ENCODE peak calls at places on chromosomes 5 and 9, in four cellular contexts. U is neuronal stem cell, P is H9, A is IMR-90. S is an unnamed sample.

GRCh38 chr9:77846957-77847574 is 184.5 kb downstream of the GNAQ start:
- DNase-seq in U (no peak), P (no peak), A (peak), S (no peak)

GRCh38 chr5:32961066-32961429 is 249.9 kb downstream of the NPR3 start:
- DNase-seq in P (no peak), U (no peak), A (peak), S (no peak)

GRCh38 chr9:20732118-20732517 is 48.1 kb downstream of the FOCAD start:
- DNase-seq in U (no peak), P (no peak), A (peak), S (peak)

GRCh38 chr5:171874210-171874609 is 88.6 kb downstream of the SMIM23 start:
- DNase-seq in U (no peak), A (peak), P (no peak), S (no peak)

GRCh38 chr5:5585751-5586341 is 163.4 kb downstream of the ICE1 start:
- DNase-seq in P (no peak), U (no peak), A (no peak), S (peak)

GRCh38 chr5:1421521-1422341 is 23.5 kb downstream of the SLC6A3 start:
- DNase-seq in A (no peak), U (no peak), P (no peak), S (no peak)

GRCh38 chr5:10987881-10988504 is 227.0 kb upstream of the DAP start:
- DNase-seq in U (peak), A (no peak), P (peak), S (peak)

GRCh38 chr9:130590305-130590704 is 10.9 kb downstream of the FUBP3 start:
- DNase-seq in U (no peak), A (no peak), P (no peak), S (no peak)

GRCh38 chr9:70352356-70352755 is 62.1 kb downstream of the KLF9 start:
- DNase-seq in U (no peak), A (peak), P (no peak), S (no peak)

GRCh38 chr5:96733771-96734498 is 71.8 kb downstream of the CAST start:
- DNase-seq in U (no peak), P (peak), A (peak), S (peak)

GRCh38 chr9:77907581-77907980 is 124.0 kb downstream of the GNAQ start:
- DNase-seq in A (peak), P (no peak), U (no peak), S (no peak)

GRCh38 chr9:27865031-27865438 is 291.8 kb upstream of the C9orf72 start:
- DNase-seq in A (no peak), P (no peak), U (no peak), S (no peak)

GRCh38 chr5:72478684-72479083 is 28.5 kb downstream of the ZNF366 start:
- DNase-seq in U (no peak), A (peak), P (no peak), S (no peak)

GRCh38 chr9:14645648-14646047 is 47.6 kb downstream of the ZDHHC21 start:
- DNase-seq in P (no peak), A (peak), U (no peak), S (no peak)

GRCh38 chr9:115525438-115526058 is 407.6 kb upstream of the TNC start:
- DNase-seq in U (no peak), P (no peak), A (no peak), S (no peak)

DNA sequence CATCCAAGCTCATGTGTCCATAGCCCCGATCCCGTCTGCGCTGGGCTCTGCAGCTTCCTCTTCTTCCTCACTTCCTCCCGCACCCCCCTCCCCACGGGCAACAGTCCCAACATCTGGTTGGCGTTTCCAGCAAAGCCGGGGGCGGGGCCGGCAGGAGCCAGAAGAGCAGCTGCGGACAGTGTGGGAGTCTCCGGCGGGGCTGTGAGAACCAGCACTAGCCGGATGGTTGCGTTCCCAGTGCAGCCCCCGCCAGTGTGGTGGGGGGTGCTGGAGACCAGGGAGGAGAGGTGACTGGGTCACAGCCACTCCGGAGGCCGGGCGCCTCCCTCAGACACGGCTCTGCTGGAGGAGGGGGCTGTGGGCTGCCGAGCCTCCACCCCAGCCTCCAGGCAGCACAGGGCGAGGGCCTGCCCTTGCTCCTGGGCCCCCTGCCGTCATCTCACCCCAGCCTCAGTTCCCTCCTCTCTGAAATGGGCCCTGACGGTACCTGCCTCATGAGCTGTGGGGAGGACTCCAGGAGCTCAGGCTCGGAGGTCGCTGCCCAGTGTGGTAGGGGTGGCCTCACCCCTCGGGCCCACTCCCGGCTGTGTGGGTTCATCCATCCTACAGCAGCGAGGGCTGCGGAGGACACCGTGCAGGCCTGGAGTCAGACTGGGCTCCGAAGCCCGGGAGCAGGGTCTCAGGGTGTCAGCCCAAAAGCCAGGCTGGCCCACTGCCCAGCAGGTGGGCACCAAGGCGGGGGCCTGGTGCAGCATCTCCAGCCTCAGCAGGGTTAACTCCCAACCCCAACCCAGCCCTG is 41.5 kb upstream of the NOTCH1 start:
- DNase-seq in P (peak), A (peak), U (no peak), S (no peak)
- H3K14ac ChIP-seq in P (peak), A (peak), U (peak), S (peak)

GRCh38 chr5:52791366-52791765 is 3.6 kb downstream of the ITGA1 start:
- DNase-seq in U (no peak), A (no peak), P (no peak), S (no peak)

GRCh38 chr5:52787600-52788504 is at the start of the genes ITGA1 and PELO:
- DNase-seq in U (peak), P (peak), A (peak), S (peak)

GRCh38 chr5:52789867-52790266 is 2.2 kb downstream of the ITGA1 start:
- DNase-seq in P (no peak), U (no peak), A (no peak), S (no peak)

GRCh38 chr5:52788505-52788821 is 747 bp downstream of the ITGA1 start:
- DNase-seq in A (no peak), P (no peak), U (no peak), S (no peak)

DNA sequence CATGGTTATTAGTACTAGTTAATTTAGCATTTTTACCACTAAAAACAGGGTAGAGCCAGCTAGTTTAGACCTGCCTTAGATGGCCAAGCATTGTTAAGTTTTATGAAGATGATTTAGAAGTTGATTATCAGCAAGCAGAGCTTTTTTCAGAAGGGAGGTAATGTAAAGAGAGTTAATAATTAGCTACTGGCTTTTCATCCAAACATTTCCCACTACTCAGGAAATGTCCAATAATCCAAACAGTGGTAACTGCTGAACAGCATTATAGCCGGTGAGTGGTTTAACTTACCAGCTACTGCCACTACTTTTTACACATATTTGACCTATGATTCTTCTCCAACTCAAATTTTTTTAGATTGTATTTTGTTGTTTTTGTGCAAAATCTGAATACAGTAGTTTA is 1.7 kb downstream of the ITGA1 start:
- DNase-seq in A (no peak), U (no peak), P (no peak), S (no peak)
- H3K4me2 ChIP-seq in A (peak), U (no peak), P (peak), S (no peak)

GRCh38 chr5:151092750-151093149 is 11.9 kb upstream of the TNIP1 start:
- DNase-seq in P (no peak), A (peak), U (no peak), S (no peak)

GRCh38 chr5:151095341-151096000 is 14.6 kb upstream of the TNIP1 start:
- DNase-seq in A (no peak), U (no peak), P (no peak), S (peak)

GRCh38 chr5:151094054-151094858 is 13.4 kb upstream of the TNIP1 start:
- DNase-seq in P (no peak), A (peak), U (no peak), S (peak)

GRCh38 chr5:151094861-151095260 is 14.0 kb upstream of the TNIP1 start:
- DNase-seq in P (no peak), U (no peak), A (no peak), S (peak)

DNA sequence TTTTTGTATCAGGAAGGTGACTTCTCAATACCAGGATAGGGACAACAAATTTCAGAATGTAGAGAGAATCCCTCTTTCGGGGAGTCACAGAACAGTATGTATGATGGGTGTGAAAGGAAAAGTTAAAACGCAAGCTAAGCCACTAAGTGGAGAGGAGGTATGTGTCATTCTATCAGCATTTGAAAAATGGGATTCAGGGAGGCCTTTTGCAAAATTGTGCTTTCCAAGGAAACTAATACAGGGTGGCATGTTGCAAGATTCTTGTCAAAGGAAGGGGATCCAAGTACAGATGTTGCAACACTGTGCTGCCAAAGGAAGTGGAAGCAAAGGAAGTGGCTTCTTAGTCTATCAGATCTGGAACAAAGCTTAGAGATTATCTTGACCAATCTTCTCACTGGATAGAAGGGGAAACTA is 12.6 kb upstream of the TNIP1 start:
- DNase-seq in P (no peak), U (no peak), A (peak), S (peak)
- H2BK5ac ChIP-seq in P (no peak), U (no peak), A (peak), S (no peak)

GRCh38 chr5:139273572-139274264 is 19.8 kb upstream of the MATR3 start:
- DNase-seq in P (peak), A (peak), U (peak), S (peak)
- H3K14ac ChIP-seq in P (peak), A (peak), U (no peak), S (peak)

GRCh38 chr5:113338628-113339027 is 96.2 kb downstream of the TSSK1B start:
- DNase-seq in U (no peak), A (no peak), P (no peak), S (no peak)
- H3K4me2 ChIP-seq in U (no peak), A (no peak), P (no peak), S (no peak)

GRCh38 chr5:107696511-107696910 is 25.8 kb upstream of the EFNA5 start:
- DNase-seq in U (no peak), P (no peak), A (no peak), S (no peak)
- H2BK5ac ChIP-seq in U (no peak), P (no peak), A (no peak), S (no peak)

DNA sequence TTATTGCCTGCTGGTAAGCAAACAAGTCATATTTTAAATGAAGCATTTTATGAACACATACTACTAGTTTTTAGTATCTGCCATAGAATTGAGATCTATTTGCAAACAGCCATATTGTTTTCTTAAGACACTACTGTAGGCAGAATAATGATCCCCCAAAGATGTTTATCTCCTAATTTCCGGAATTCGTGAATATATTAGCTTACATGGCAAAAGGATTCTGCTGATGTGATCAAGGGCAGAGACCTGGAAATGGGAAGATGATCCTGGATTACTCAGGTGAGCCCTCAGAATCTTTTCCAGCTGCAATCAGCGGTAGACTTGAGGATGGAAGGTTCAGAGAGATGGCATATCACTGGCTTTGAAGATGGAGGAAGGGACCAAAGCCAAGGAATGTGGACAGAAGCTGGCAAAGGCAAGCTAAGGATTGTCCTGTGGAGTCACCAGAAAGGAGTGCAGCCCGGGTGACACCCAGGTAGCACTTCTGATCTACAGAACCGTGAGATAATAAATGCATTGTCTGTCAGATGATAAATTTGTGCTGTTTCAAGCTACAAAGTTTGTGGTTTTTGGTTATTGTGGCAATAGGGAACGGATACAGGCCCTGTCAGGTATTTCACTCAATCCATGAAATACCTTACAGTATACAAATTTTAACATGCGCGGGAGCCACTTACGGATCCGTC is 1.0 kb upstream of the ERCC6L2 start:
- DNase-seq in P (no peak), U (peak), A (peak), S (no peak)
- H3K14ac ChIP-seq in P (no peak), U (no peak), A (peak), S (peak)

DNA sequence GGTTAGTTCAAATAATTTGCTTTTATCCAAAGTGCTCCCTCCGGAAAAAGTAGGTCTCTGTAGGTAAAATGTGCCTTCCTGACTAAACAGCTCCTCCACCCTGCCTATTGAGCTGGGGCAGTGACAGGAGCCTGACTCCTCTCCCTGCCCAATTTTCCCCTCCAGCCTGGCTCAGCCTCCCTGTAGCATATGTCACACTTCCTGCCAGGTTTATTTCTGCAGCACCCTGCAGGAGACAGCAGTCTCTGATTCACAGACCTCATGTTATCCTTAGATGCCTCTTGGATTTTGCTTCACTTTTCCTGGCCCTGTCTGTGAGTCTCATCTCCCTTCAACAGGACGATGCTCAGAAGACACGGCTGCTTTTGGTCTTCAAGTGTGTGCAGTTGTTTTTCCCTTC is 33.5 kb downstream of the SLC36A1 start:
- DNase-seq in U (no peak), A (peak), P (no peak), S (no peak)
- H3K4me2 ChIP-seq in U (no peak), A (peak), P (no peak), S (no peak)

GRCh38 chr9:16336833-16337232 is 533.6 kb downstream of the BNC2 start:
- DNase-seq in U (no peak), A (no peak), P (no peak), S (no peak)

GRCh38 chr9:16337322-16338029 is 533.0 kb downstream of the BNC2 start:
- DNase-seq in U (no peak), P (no peak), A (peak), S (peak)

GRCh38 chr9:16331527-16331926 is 538.9 kb downstream of the BNC2 start:
- DNase-seq in P (no peak), U (no peak), A (no peak), S (no peak)

GRCh38 chr9:16335788-16336580 is 534.5 kb downstream of the BNC2 start:
- DNase-seq in A (peak), U (no peak), P (no peak), S (peak)

DNA sequence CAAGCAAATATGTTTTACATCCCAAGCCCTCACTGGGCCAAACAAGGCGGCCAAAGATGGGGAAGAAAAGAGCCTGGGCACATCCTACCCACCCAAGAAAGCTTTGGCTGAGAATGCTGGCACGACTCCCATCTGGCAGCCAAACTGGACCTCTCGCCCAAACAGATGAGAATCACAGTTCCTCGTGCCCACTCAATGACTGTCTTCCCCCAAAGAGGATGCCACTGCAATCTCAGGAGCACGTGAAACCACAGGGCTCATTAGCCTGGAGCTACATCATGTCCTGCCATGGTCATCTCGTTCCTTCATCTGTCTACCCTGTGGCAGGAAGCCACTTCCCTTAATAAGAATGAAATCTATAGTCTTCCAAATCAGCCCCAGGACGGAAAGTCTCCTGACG is 536.8 kb downstream of the BNC2 start:
- DNase-seq in U (no peak), A (no peak), P (no peak), S (no peak)
- H2BK5ac ChIP-seq in U (no peak), A (no peak), P (no peak), S (no peak)

S was measured in trophoblast cell.